ENCODE peak calls at places on chromosomes 12 and 14, in six cellular contexts. One of them, this sample, is unnamed.
A peak's percentile ranks its signal among the peaks of the same experiment; 100 is the strongest.

GRCh38 chr14:53412819-53413664 is 259.9 kb upstream of the DDHD1 start:
- DNase-seq in heart left ventricle: no peak
- DNase-seq in tibial artery: no peak
- DNase-seq in Peyer's patch: no peak
- DNase-seq in hepatocyte: no peak
- DNase-seq in adipocyte: no peak
- DNase-seq in this sample: peak; percentile 20

GRCh38 chr14:81400852-81401251 is 728 bp upstream of the STON2 start:
- DNase-seq in heart left ventricle: peak; percentile 66
- DNase-seq in tibial artery: peak; percentile 89
- DNase-seq in Peyer's patch: no peak
- DNase-seq in hepatocyte: peak; percentile 51
- DNase-seq in adipocyte: peak; percentile 98
- DNase-seq in this sample: peak; percentile 59

GRCh38 chr12:107684029-107684790 is 1.4 kb upstream of the PWP1 start:
- DNase-seq in heart left ventricle: no peak
- DNase-seq in tibial artery: no peak
- DNase-seq in Peyer's patch: no peak
- DNase-seq in hepatocyte: no peak
- DNase-seq in adipocyte: peak; percentile 8
- DNase-seq in this sample: no peak

GRCh38 chr14:104993808-104994591 is 8.4 kb downstream of the CLBA1 start:
- DNase-seq in heart left ventricle: no peak
- DNase-seq in tibial artery: no peak
- DNase-seq in Peyer's patch: peak; percentile 36
- DNase-seq in hepatocyte: no peak
- DNase-seq in adipocyte: no peak
- DNase-seq in this sample: peak; percentile 59

GRCh38 chr14:21095430-21096205 is 2.8 kb downstream of the ZNF219 start:
- DNase-seq in heart left ventricle: no peak
- DNase-seq in tibial artery: no peak
- DNase-seq in Peyer's patch: no peak
- DNase-seq in hepatocyte: no peak
- DNase-seq in adipocyte: peak; percentile 34
- DNase-seq in this sample: no peak

GRCh38 chr12:54934419-54934818 is 50.1 kb downstream of the TESPA1 start:
- DNase-seq in heart left ventricle: no peak
- DNase-seq in tibial artery: no peak
- DNase-seq in Peyer's patch: no peak
- DNase-seq in hepatocyte: no peak
- DNase-seq in adipocyte: no peak
- DNase-seq in this sample: no peak

GRCh38 chr14:26370118-26370517 is 227.7 kb downstream of the NOVA1 start:
- DNase-seq in heart left ventricle: no peak
- DNase-seq in tibial artery: no peak
- DNase-seq in Peyer's patch: no peak
- DNase-seq in hepatocyte: peak; percentile 58
- DNase-seq in adipocyte: peak; percentile 7
- DNase-seq in this sample: no peak

GRCh38 chr12:115079760-115080159 is 395.8 kb upstream of the TBX3 start:
- DNase-seq in heart left ventricle: no peak
- DNase-seq in tibial artery: no peak
- DNase-seq in Peyer's patch: no peak
- DNase-seq in hepatocyte: peak; percentile 53
- DNase-seq in adipocyte: no peak
- DNase-seq in this sample: no peak

GRCh38 chr12:122867701-122868461 is 28.0 kb downstream of the VPS37B start:
- DNase-seq in heart left ventricle: peak; percentile 90
- DNase-seq in tibial artery: no peak
- DNase-seq in Peyer's patch: peak; percentile 88
- DNase-seq in hepatocyte: no peak
- DNase-seq in adipocyte: no peak
- DNase-seq in this sample: peak; percentile 76

GRCh38 chr12:52990206-52990605 is 16.1 kb upstream of the EIF4B start:
- DNase-seq in heart left ventricle: no peak
- DNase-seq in tibial artery: no peak
- DNase-seq in Peyer's patch: no peak
- DNase-seq in hepatocyte: no peak
- DNase-seq in adipocyte: no peak
- DNase-seq in this sample: no peak

GRCh38 chr14:64960762-64961276 is 11.3 kb downstream of the RAB15 start:
- DNase-seq in heart left ventricle: no peak
- DNase-seq in tibial artery: no peak
- DNase-seq in Peyer's patch: no peak
- DNase-seq in hepatocyte: no peak
- DNase-seq in adipocyte: no peak
- DNase-seq in this sample: no peak

GRCh38 chr12:90959538-90960139 is 4.7 kb upstream of the CCER1 start:
- DNase-seq in heart left ventricle: no peak
- DNase-seq in tibial artery: no peak
- DNase-seq in Peyer's patch: no peak
- DNase-seq in hepatocyte: peak; percentile 73
- DNase-seq in adipocyte: peak; percentile 84
- DNase-seq in this sample: peak; percentile 41

GRCh38 chr14:35333797-35334743 is 41.9 kb downstream of the PSMA6 start:
- DNase-seq in heart left ventricle: no peak
- DNase-seq in tibial artery: no peak
- DNase-seq in Peyer's patch: no peak
- DNase-seq in hepatocyte: no peak
- DNase-seq in adipocyte: no peak
- DNase-seq in this sample: no peak

GRCh38 chr14:35333347-35333730 is 41.2 kb downstream of the PSMA6 start:
- DNase-seq in heart left ventricle: no peak
- DNase-seq in tibial artery: no peak
- DNase-seq in Peyer's patch: no peak
- DNase-seq in hepatocyte: peak; percentile 35
- DNase-seq in adipocyte: no peak
- DNase-seq in this sample: no peak

GRCh38 chr14:35335388-35336092 is 43.4 kb downstream of the PSMA6 start:
- DNase-seq in heart left ventricle: peak; percentile 60
- DNase-seq in tibial artery: peak; percentile 47
- DNase-seq in Peyer's patch: peak; percentile 96
- DNase-seq in hepatocyte: peak; percentile 81
- DNase-seq in adipocyte: no peak
- DNase-seq in this sample: no peak

GRCh38 chr14:35332517-35333346 is 40.5 kb downstream of the PSMA6 start:
- DNase-seq in heart left ventricle: peak; percentile 46
- DNase-seq in tibial artery: no peak
- DNase-seq in Peyer's patch: peak; percentile 66
- DNase-seq in hepatocyte: peak; percentile 75
- DNase-seq in adipocyte: peak; percentile 47
- DNase-seq in this sample: no peak

GRCh38 chr14:35331605-35332516 is 39.7 kb downstream of the PSMA6 start:
- DNase-seq in heart left ventricle: no peak
- DNase-seq in tibial artery: no peak
- DNase-seq in Peyer's patch: peak; percentile 72
- DNase-seq in hepatocyte: peak; percentile 80
- DNase-seq in adipocyte: no peak
- DNase-seq in this sample: no peak
- H3K4me1 ChIP-seq in heart left ventricle: peaks cover 41% of the 10 kb centered on the region
- H3K4me1 ChIP-seq in tibial artery: peaks cover 11% of the 10 kb centered on the region
- H3K4me1 ChIP-seq in Peyer's patch: no peaks in the 10 kb centered on the region
- H3K4me1 ChIP-seq in hepatocyte: peaks cover 49% of the 10 kb centered on the region
- H3K4me1 ChIP-seq in adipocyte: peaks cover 28% of the 10 kb centered on the region
- H3K4me1 ChIP-seq in this sample: peaks cover 17% of the 10 kb centered on the region

DNA sequence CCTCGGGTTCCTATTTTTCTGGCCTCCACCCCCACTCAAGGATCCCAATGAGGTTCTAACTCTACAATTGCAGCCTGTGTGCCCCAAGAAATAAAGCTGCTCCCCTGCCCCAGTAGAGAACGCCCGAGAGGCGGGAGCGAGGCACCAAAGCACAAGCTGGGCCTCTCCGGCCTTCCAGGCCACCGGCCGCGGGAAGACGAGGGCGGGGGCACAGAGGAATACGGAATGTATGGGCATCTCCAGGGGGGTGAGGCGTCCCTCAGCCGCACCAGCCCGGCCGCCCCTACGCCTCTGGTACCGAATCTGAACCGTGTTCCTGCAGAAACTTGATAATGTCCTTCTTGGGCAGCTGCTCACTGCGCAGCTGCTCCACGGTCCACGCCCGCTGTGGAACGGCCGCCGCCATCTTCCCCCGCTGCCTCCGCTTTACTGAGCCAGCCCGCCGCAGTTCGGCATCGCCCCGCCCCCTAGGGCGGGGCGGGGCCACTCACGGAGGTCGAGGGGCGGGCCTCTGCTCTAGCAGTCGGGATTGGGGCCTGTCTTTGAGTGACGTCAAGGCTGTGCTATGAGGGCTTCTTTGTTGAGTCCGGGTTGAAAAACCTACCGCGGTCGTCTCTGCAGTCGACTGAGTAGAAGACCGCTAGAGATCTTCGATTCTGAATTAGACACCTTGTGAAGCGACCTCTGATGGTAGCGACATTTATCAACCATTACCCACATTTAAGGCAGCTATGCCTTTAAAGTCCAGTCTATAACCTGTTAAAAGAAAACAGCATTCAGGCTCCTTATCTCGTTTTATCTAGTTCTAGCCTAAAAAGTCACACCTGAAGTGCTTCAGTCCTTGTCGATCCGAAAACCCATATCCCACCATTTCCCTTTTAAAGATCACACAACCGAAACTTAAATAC is at the start of gene FKBP3:
- DNase-seq in heart left ventricle: peak; percentile 98
- DNase-seq in tibial artery: peak; percentile 99
- DNase-seq in Peyer's patch: peak; percentile 96
- DNase-seq in hepatocyte: peak; percentile 99
- DNase-seq in adipocyte: peak; percentile 100
- DNase-seq in this sample: peak; percentile 97
- H3K4me1 ChIP-seq in heart left ventricle: peaks cover 41% of the 10 kb centered on the region
- H3K4me1 ChIP-seq in tibial artery: peaks cover 7% of the 10 kb centered on the region
- H3K4me1 ChIP-seq in Peyer's patch: peaks cover 8% of the 10 kb centered on the region
- H3K4me1 ChIP-seq in hepatocyte: peaks cover 10% of the 10 kb centered on the region
- H3K4me1 ChIP-seq in adipocyte: peaks cover 15% of the 10 kb centered on the region
- H3K4me1 ChIP-seq in this sample: no peaks in the 10 kb centered on the region

DNA sequence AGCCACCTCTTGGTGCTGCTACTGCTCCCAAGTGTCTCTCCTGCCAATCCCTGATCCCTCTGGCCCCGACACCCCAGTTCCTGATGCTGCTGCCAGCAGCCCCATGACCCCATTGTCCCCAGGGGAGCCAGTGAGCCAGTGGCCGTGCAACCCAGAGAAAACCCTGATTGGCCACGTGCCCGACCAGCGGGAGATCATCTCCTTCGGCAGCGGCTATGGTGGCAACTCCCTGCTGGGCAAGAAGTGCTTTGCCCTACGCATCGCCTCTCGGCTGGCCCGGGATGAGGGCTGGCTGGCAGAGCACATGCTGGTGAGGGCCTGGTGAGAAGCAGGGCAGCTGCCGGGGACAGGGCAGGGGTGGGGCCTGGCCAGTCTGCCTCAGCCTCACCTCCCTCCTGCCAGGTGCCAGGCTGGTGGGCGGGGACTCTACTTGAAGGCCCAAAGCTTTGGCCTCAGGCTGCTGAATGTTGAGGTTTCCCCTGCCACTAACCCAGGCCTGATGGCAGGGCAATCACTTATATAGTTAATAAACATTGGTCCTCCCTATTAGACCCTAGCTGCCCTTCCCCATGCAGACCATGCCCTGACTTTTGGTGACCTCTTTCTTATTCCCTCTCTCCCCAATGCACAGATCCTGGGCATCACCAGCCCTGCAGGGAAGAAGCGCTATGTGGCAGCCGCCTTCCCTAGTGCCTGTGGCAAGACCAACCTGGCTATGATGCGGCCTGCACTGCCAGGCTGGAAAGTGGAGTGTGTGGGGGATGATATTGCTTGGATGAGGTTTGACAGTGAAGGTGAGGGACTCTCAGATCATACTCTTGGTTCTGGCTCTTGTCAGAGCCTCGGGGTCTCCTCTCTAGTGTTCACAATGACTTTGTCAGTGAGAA is 5.1 kb downstream of the PCK2 start:
- DNase-seq in heart left ventricle: no peak
- DNase-seq in tibial artery: no peak
- DNase-seq in Peyer's patch: peak; percentile 59
- DNase-seq in hepatocyte: no peak
- DNase-seq in adipocyte: no peak
- DNase-seq in this sample: no peak
- H3K4me1 ChIP-seq in heart left ventricle: peaks cover 12% of the 10 kb centered on the region
- H3K4me1 ChIP-seq in tibial artery: peaks cover 8% of the 10 kb centered on the region
- H3K4me1 ChIP-seq in Peyer's patch: peaks cover 4% of the 10 kb centered on the region
- H3K4me1 ChIP-seq in hepatocyte: peaks cover 5% of the 10 kb centered on the region
- H3K4me1 ChIP-seq in adipocyte: peaks cover 10% of the 10 kb centered on the region
- H3K4me1 ChIP-seq in this sample: no peaks in the 10 kb centered on the region

DNA sequence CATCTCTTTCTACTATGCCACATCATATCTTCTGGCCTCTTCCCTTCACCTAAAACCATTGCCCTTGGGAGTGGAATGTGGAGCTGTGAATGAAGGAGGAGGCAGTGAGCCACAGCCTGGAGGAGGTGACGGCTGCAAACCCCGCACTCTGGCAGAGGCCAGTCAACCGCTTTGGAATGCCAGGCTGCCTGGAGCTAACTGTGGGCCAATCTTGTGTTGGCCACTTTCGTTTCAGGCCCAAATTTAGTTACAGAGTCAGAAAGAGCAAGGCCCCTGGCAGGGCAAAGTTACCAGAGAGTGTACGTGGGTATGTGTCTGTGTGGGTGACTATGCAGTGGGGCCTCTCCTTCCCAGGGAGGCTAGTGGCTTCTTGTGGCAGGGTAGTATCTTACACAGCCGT is 40.1 kb downstream of the CACNA1C start:
- DNase-seq in heart left ventricle: peak; percentile 81
- DNase-seq in tibial artery: peak; percentile 60
- DNase-seq in Peyer's patch: no peak
- DNase-seq in hepatocyte: no peak
- DNase-seq in adipocyte: peak; percentile 76
- DNase-seq in this sample: no peak
- H3K4me1 ChIP-seq in heart left ventricle: peaks cover 73% of the 10 kb centered on the region
- H3K4me1 ChIP-seq in tibial artery: peaks cover 56% of the 10 kb centered on the region
- H3K4me1 ChIP-seq in Peyer's patch: no peaks in the 10 kb centered on the region
- H3K4me1 ChIP-seq in hepatocyte: peaks cover 11% of the 10 kb centered on the region
- H3K4me1 ChIP-seq in adipocyte: peaks cover 20% of the 10 kb centered on the region
- H3K4me1 ChIP-seq in this sample: no peaks in the 10 kb centered on the region

GRCh38 chr12:132500856-132501180 is 10.9 kb downstream of the FBRSL1 start:
- DNase-seq in heart left ventricle: no peak
- DNase-seq in tibial artery: no peak
- DNase-seq in Peyer's patch: no peak
- DNase-seq in hepatocyte: no peak
- DNase-seq in adipocyte: no peak
- DNase-seq in this sample: no peak
- H3K4me1 ChIP-seq in heart left ventricle: peaks cover 95% of the 10 kb centered on the region
- H3K4me1 ChIP-seq in tibial artery: peaks cover 19% of the 10 kb centered on the region
- H3K4me1 ChIP-seq in Peyer's patch: peaks cover 56% of the 10 kb centered on the region
- H3K4me1 ChIP-seq in hepatocyte: peaks cover 27% of the 10 kb centered on the region
- H3K4me1 ChIP-seq in adipocyte: no peaks in the 10 kb centered on the region
- H3K4me1 ChIP-seq in this sample: peaks cover 13% of the 10 kb centered on the region